ENCODE peak calls at places on chromosome 22, in five cellular contexts. M is stimulated activated CD4-positive, alpha-beta T cell treated with anti-CD3 and anti-CD28 coated beads, TNF-alpha, amount 100 ng/mL, for 1 hour; D is Calu3; L is heart left ventricle; S is fibroblast of villous mesenchyme. N is an unnamed sample.

GRCh38 chr22:35538801-35539321 is 1.8 kb upstream of the RASD2 start:
- DNase-seq in M (no peak), S (no peak), L (no peak), D (peak), N (no peak)

GRCh38 chr22:19086944-19087343 is 35.3 kb downstream of the DGCR2 start:
- DNase-seq in L (no peak), S (peak), D (no peak), M (no peak), N (peak)

GRCh38 chr22:23762866-23763578 is at the start of gene C22orf15:
- DNase-seq in M (no peak), D (no peak), L (no peak), S (peak), N (no peak)

GRCh38 chr22:20989323-20990138 is 7.4 kb downstream of the LZTR1 start:
- DNase-seq in M (no peak), L (no peak), S (no peak), D (no peak), N (no peak)

GRCh38 chr22:47736166-47737034 is 974.0 kb downstream of the TBC1D22A start:
- DNase-seq in M (no peak), S (no peak), L (no peak), D (no peak), N (no peak)

GRCh38 chr22:44387486-44387885 is 74.7 kb upstream of the SHISAL1 start:
- DNase-seq in L (peak), D (no peak), S (no peak), M (no peak), N (no peak)

GRCh38 chr22:20063271-20064139 is 16.5 kb upstream of the DGCR8 start:
- DNase-seq in D (no peak), M (no peak), S (no peak), L (no peak), N (no peak)

GRCh38 chr22:39534092-39534506 is 1.6 kb upstream of the RPS19BP1 start:
- DNase-seq in D (no peak), S (no peak), L (no peak), M (no peak), N (no peak)

GRCh38 chr22:16808744-16809143 is 16.5 kb downstream of the XKR3 start:
- DNase-seq in M (no peak), L (no peak), D (no peak), S (no peak), N (no peak)

GRCh38 chr22:45552580-45553332 is 50.1 kb downstream of the FBLN1 start:
- DNase-seq in L (peak), M (no peak), D (no peak), S (peak), N (peak)

GRCh38 chr22:27149886-27150529 is 492.6 kb downstream of the MIAT start:
- DNase-seq in S (no peak), L (no peak), D (no peak), M (no peak), N (no peak)

GRCh38 chr22:20610243-20610686 is 102.9 kb downstream of the MED15 start:
- DNase-seq in S (no peak), D (no peak), M (no peak), L (no peak), N (peak)

GRCh38 chr22:33221566-33221965 is 163.4 kb upstream of the SYN3 start:
- DNase-seq in M (no peak), L (no peak), D (no peak), S (no peak), N (no peak)